ENCODE peak calls at places on chromosomes 11 and 22, in six cellular contexts. N, C, R, K, S and M are unnamed samples.

GRCh38 chr11:58597749-58598148 is 18.9 kb downstream of the ZFP91 start:
- DNase-seq in S (no peak), K (no peak), N (no peak), R (no peak), C (no peak), M (no peak)

GRCh38 chr11:279966-280761 is 2.0 kb downstream of the NLRP6 start:
- DNase-seq in C (no peak), N (peak; percentile 65), K (no peak), R (no peak), S (no peak), M (peak; percentile 61)

GRCh38 chr11:27696112-27696511 is 4.1 kb downstream of the BDNF start:
- DNase-seq in N (no peak), S (peak; percentile 6), K (no peak), C (no peak), R (no peak), M (no peak)

GRCh38 chr22:29480512-29481264 is 670 bp downstream of the NEFH start:
- DNase-seq in C (no peak), S (peak; percentile 41), N (no peak), R (no peak), K (no peak), M (no peak)

GRCh38 chr22:44448271-44448780 is 49.7 kb downstream of the RTL6 start:
- DNase-seq in R (no peak), C (no peak), K (peak; percentile 11), S (no peak), N (peak; percentile 48), M (no peak)

GRCh38 chr11:78657441-78657840 is 82.8 kb upstream of the NARS2 start:
- DNase-seq in K (no peak), C (no peak), N (no peak), R (no peak), S (no peak), M (no peak)

GRCh38 chr22:21641417-21641794 is 696 bp upstream of the SDF2L1 start:
- DNase-seq in R (no peak), S (peak; percentile 76), K (no peak), C (peak; percentile 59), N (peak; percentile 54), M (no peak)

GRCh38 chr11:8285228-8285627 is 21.6 kb upstream of the LMO1 start:
- DNase-seq in S (no peak), R (no peak), C (no peak), N (no peak), K (no peak), M (no peak)

GRCh38 chr22:19843857-19844422 is 10.7 kb downstream of the GNB1L start:
- DNase-seq in R (no peak), S (no peak), N (no peak), K (no peak), C (no peak), M (no peak)

GRCh38 chr11:1659478-1659877 is 29.9 kb downstream of the KRTAP5-5 start:
- DNase-seq in S (no peak), R (no peak), C (no peak), N (no peak), K (no peak), M (no peak)

GRCh38 chr11:60280412-60280811 is at the start of gene MS4A4A:
- DNase-seq in N (peak; percentile 21), C (no peak), R (no peak), S (no peak), K (no peak), M (no peak)

GRCh38 chr11:86589856-86590589 is 82.4 kb downstream of the ME3 start:
- DNase-seq in K (no peak), C (no peak), N (no peak), R (no peak), S (no peak), M (no peak)

GRCh38 chr11:27385245-27385644 is 22.2 kb upstream of the CCDC34 start:
- DNase-seq in R (no peak), C (no peak), K (no peak), N (no peak), S (peak; percentile 14), M (no peak)

GRCh38 chr11:8714622-8715225 is 32.1 kb downstream of the RPL27A start:
- DNase-seq in N (no peak), R (no peak), K (no peak), S (peak; percentile 17), C (no peak), M (no peak)

GRCh38 chr11:119729581-119730346 is 764 bp upstream of the NECTIN1 start:
- DNase-seq in S (peak; percentile 61), R (peak; percentile 32), K (peak; percentile 68), N (peak; percentile 77), C (no peak), M (no peak)

GRCh38 chr11:100673063-100673462 is 14.0 kb upstream of the ARHGAP42 start:
- DNase-seq in R (no peak), K (no peak), S (no peak), C (no peak), N (no peak), M (no peak)

GRCh38 chr11:130642994-130643393 is 194.5 kb downstream of the ADAMTS15 start:
- DNase-seq in S (no peak), K (no peak), C (no peak), R (no peak), N (no peak), M (no peak)

GRCh38 chr22:44752285-44753188 is at the start of gene ARHGAP8:
- DNase-seq in R (no peak), K (peak; percentile 63), S (no peak), N (peak; percentile 64), C (no peak), M (no peak)

GRCh38 chr11:14499178-14499559 is 442 bp downstream of the COPB1 start:
- DNase-seq in C (peak; percentile 12), S (peak; percentile 32), N (peak; percentile 53), K (peak; percentile 21), R (no peak), M (no peak)

GRCh38 chr22:46293591-46294260 is 2.9 kb upstream of the GTSE1 start:
- DNase-seq in R (no peak), S (no peak), C (no peak), K (no peak), N (peak; percentile 45), M (no peak)

GRCh38 chr11:111447931-111448330 is 64.3 kb downstream of the BTG4 start:
- DNase-seq in C (no peak), K (no peak), N (no peak), R (no peak), S (no peak), M (no peak)

GRCh38 chr11:111449158-111449557 is 63.0 kb downstream of the BTG4 start:
- DNase-seq in R (no peak), N (no peak), S (no peak), C (no peak), K (no peak), M (no peak)

GRCh38 chr11:111450480-111451320 is 61.5 kb downstream of the BTG4 start:
- DNase-seq in S (no peak), R (no peak), N (no peak), K (no peak), C (no peak), M (peak; percentile 47)

GRCh38 chr11:111448420-111448819 is 63.8 kb downstream of the BTG4 start:
- DNase-seq in C (no peak), S (no peak), K (no peak), N (no peak), R (no peak), M (no peak)

DNA sequence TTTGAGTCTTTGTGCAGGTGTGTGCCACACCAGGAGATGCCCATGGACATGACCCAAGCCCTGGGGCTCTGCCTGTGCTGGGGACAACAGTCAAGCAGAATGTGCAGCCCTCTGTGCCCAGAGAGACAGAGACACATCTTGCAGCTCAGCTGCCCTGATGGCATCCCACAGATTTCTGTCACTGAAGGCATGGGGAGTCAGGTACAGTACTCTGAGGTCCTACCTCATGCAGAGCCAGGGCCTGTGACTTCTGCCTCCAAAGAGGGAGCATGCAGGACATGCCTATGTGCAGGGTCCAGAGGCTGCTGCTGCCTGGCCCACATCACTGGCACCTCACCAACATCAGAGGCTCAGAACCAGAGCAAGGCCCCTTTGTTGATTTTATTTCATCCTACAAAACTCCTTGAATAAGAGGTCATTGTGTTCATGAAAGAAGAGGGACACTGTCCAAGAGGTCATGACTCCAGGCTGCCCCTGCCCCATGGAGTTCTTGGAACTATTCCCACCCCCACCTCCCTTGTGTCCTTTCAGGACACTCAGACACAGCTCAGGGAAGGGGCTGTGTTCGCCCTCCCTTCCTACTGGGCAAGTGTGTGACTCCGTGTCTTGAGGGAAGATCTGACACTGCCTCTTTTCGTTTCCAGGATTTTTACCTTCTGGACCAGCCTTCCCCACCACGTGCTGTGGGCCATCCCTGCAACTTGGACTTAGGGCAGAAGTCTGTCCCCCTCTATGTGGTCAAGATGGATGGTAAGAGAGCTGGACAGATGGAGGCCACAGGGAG is 62.3 kb downstream of the BTG4 start:
- DNase-seq in N (no peak), R (no peak), S (no peak), C (no peak), K (no peak), M (no peak)
- TF ChIP-seq POLR2A in N (no peak), R (no peak), S (no peak), C (no peak), K (no peak), M (no peak)

DNA sequence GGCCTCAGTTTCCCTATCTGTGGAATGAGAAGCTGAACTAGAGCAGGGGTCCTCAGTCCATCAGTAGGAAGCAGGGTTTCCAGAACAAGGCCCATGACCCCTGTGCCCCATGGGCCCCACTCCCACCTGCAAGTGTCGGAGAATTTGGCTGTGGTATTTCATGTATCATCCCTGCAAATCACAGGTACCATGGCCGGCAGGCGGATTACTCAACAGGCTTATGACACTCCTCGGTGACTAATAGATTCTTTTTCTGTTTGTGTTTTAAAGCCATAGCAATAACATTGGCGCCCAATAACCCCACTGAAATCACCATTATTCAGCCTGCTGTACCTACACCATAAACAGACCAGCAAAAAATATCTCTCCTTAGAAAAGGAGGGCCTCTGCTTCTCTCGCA is 60.0 kb upstream of the WNT11 start:
- DNase-seq in C (no peak), S (no peak), K (no peak), N (no peak), R (peak; percentile 10), M (no peak)
- TF ChIP-seq POLR2AphosphoS5 in C (no peak), S (no peak), K (no peak), N (no peak), R (no peak), M (no peak)

GRCh38 chr11:47980907-47981621 is 705 bp downstream of the PTPRJ start:
- DNase-seq in K (no peak), C (no peak), S (peak; percentile 45), R (no peak), N (peak; percentile 63), M (peak; percentile 56)
- TF ChIP-seq POLR2A in K (no peak), C (no peak), S (no peak), R (no peak), N (no peak), M (no peak)

DNA sequence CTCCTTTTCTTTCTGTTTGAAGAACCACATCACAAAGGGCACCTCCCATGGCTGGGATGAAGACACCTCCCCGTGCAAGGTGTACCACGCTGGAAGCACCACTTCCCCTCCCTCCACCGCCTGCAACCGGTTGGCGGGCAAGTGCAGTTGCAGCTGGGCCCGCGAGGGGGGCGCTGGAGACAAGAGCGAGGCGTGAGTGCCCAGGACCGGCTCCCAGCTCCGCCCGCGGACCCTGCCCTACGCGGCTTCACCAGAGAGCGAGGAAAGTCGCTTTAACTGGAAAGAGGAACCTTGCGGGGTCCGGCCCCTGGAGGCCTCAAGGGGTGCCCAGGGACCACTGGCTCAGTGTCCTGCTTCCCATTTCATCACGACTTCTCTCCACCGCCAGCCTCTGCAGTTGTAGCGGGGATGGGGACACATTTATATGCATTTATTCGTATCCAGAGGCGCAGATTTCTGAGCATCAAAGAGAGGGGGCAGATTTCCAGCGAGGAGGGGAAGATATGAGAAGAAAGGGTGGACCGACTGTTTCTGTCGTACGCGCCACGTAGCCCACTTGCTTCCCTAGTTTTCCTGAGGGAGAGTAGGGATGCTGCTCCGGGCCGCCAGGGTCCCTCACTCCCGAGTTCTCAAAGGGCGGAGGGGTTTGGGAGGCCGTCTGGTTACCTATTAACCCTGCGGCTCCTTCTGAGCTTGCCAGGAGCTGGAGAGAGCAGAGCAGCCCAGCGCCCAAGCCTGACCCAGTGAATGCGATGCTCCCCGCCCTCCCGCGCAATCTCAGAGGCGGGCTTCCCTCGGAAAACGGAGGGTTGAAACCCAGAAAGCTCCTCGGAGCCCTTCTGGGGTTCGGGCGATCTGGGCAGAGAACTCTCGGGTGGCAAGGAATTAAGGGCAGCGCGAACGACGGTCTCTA is 3.5 kb downstream of the ESAM start:
- DNase-seq in N (peak; percentile 91), C (peak; percentile 84), R (peak; percentile 59), K (peak; percentile 68), S (peak; percentile 81), M (peak; percentile 72)
- TF ChIP-seq POLR2AphosphoS5 in N (no peak), C (no peak), R (no peak), K (peak; percentile 48), S (no peak), M (no peak)